ENCODE peak calls at places on chromosomes 7 and 10, in ten cellular contexts. G is RPMI8226; S is HTR-8/SVneo; F is NCI-H345; X is NCI-H1930; I is activated CD8-positive, alpha-beta memory T cell treated with anti-CD3 and anti-CD28 coated beads for 1 hour; N is non-pigmented ciliary epithelial cell; B is choroid plexus epithelial cell; W is immature natural killer cell; Z is BE2C. U is an unnamed sample.

GRCh38 chr7:130394421-130395188 is 14.3 kb downstream of the CPA1 start:
- DNase-seq in G (peak), S (no peak), F (no peak), X (no peak), I (no peak), N (no peak), B (no peak), W (peak), Z (no peak), U (no peak)

GRCh38 chr10:29648114-29648982 is 13.6 kb upstream of the SVIL start:
- DNase-seq in G (peak), S (no peak), F (no peak), X (no peak), I (no peak), N (no peak), B (no peak), W (no peak), Z (no peak), U (no peak)

GRCh38 chr10:35808344-35808743 is 166.2 kb upstream of the FZD8 start:
- DNase-seq in G (no peak), S (no peak), F (no peak), X (no peak), I (no peak), N (no peak), B (no peak), W (no peak), Z (no peak), U (no peak)

GRCh38 chr7:12434012-12434642 is 30.5 kb upstream of the VWDE start:
- DNase-seq in G (no peak), S (no peak), F (no peak), X (no peak), I (no peak), N (no peak), B (no peak), W (no peak), Z (no peak), U (no peak)

GRCh38 chr7:132121987-132122386 is 454.3 kb downstream of the PLXNA4 start:
- DNase-seq in G (no peak), S (no peak), F (no peak), X (no peak), I (no peak), N (no peak), B (no peak), W (no peak), Z (no peak), U (no peak)

GRCh38 chr7:36227223-36227622 is 74.2 kb downstream of the EEPD1 start:
- DNase-seq in G (no peak), S (no peak), F (no peak), X (no peak), I (no peak), N (no peak), B (peak), W (no peak), Z (no peak), U (no peak)

GRCh38 chr7:31123726-31124125 is 71.6 kb downstream of the ADCYAP1R1 start:
- DNase-seq in G (no peak), S (no peak), F (no peak), X (no peak), I (no peak), N (no peak), B (no peak), W (no peak), Z (no peak), U (no peak)

GRCh38 chr10:132096223-132096622 is 30.5 kb downstream of the JAKMIP3 start:
- DNase-seq in G (peak), S (peak), F (no peak), X (no peak), I (no peak), N (peak), B (peak), W (no peak), Z (no peak), U (no peak)

GRCh38 chr10:91864744-91865143 is 44.5 kb downstream of the FGFBP3 start:
- DNase-seq in G (no peak), S (no peak), F (no peak), X (no peak), I (no peak), N (no peak), B (no peak), W (no peak), Z (no peak), U (no peak)

GRCh38 chr10:1570652-1571051 is 166.7 kb downstream of the ADARB2 start:
- DNase-seq in G (no peak), S (no peak), F (no peak), X (no peak), I (no peak), N (no peak), B (no peak), W (no peak), Z (no peak), U (no peak)

GRCh38 chr7:151851160-151851751 is 25.7 kb downstream of the PRKAG2 start:
- DNase-seq in G (peak), S (no peak), F (no peak), X (no peak), I (no peak), N (no peak), B (peak), W (peak), Z (no peak), U (no peak)

GRCh38 chr7:151796091-151796870 is 80.6 kb downstream of the PRKAG2 start:
- DNase-seq in G (no peak), S (no peak), F (no peak), X (no peak), I (no peak), N (no peak), B (no peak), W (no peak), Z (no peak), U (no peak)

GRCh38 chr7:45177801-45178200 is 20.2 kb downstream of the RAMP3 start:
- DNase-seq in G (no peak), S (no peak), F (no peak), X (no peak), I (no peak), N (no peak), B (no peak), W (no peak), Z (no peak), U (peak)

U was measured in coronary artery.